ENCODE peak calls at places on chromosomes 3 and 15, in eight cellular contexts. Y is heart right ventricle; W is CD8-positive, alpha-beta T cell; B is keratinocyte; J is activated CD4-positive, alpha-beta memory T cell treated with anti-CD3 and anti-CD28 coated beads, Interleukin-2, amount 10 ng/mL, durations not matched to agents 7 days and 5 days; H is lung; E is GM04503; K is NCI-H460. N is an unnamed sample.

GRCh38 chr15:87576486-87577176 is 679.9 kb downstream of the NTRK3 start:
- DNase-seq in Y (no peak), B (no peak), K (no peak), E (no peak), W (no peak), J (no peak), H (no peak), N (no peak)

GRCh38 chr3:156448300-156448699 is 106.6 kb downstream of the SSR3 start:
- DNase-seq in W (peak), K (no peak), J (peak), B (no peak), H (no peak), E (no peak), Y (no peak), N (peak)

GRCh38 chr3:184805351-184806038 is 6.5 kb upstream of the VPS8 start:
- DNase-seq in Y (no peak), B (no peak), K (no peak), E (no peak), W (no peak), J (no peak), H (no peak), N (no peak)

GRCh38 chr15:59991919-59992318 is 12.2 kb upstream of the FOXB1 start:
- DNase-seq in Y (no peak), W (no peak), J (no peak), E (no peak), K (no peak), B (no peak), H (no peak), N (no peak)

GRCh38 chr3:18951333-18951732 is 197.0 kb upstream of the KCNH8 start:
- DNase-seq in J (no peak), Y (no peak), E (no peak), H (no peak), K (no peak), W (no peak), B (no peak), N (peak)

GRCh38 chr15:34241376-34242350 is 16.8 kb downstream of the EMC4 start:
- DNase-seq in W (no peak), K (peak), Y (no peak), E (no peak), H (no peak), B (no peak), J (peak), N (peak)

GRCh38 chr3:10627884-10628572 is 122.6 kb upstream of the ATP2B2 start:
- DNase-seq in E (no peak), Y (no peak), B (no peak), W (no peak), K (no peak), J (no peak), H (no peak), N (no peak)

GRCh38 chr3:180594631-180595348 is 7.2 kb upstream of the TTC14 start:
- DNase-seq in Y (no peak), W (no peak), J (no peak), K (peak), B (no peak), H (no peak), E (no peak), N (peak)

GRCh38 chr15:60370105-60370803 is 27.5 kb downstream of the ANXA2 start:
- DNase-seq in Y (peak), J (no peak), B (no peak), W (no peak), K (no peak), H (no peak), E (no peak), N (no peak)

GRCh38 chr3:111616417-111617105 is 21.4 kb upstream of the ZBED2 start:
- DNase-seq in Y (no peak), K (no peak), B (no peak), J (peak), W (peak), E (no peak), H (no peak), N (peak)

GRCh38 chr15:90619468-90619867 is 89.7 kb downstream of the CRTC3 start:
- DNase-seq in Y (no peak), J (no peak), H (no peak), K (no peak), W (no peak), E (no peak), B (no peak), N (no peak)

GRCh38 chr3:45814322-45814721 is 18.0 kb upstream of the SLC6A20 start:
- DNase-seq in K (no peak), H (no peak), W (no peak), J (no peak), B (no peak), E (no peak), Y (no peak), N (no peak)

GRCh38 chr15:70492240-70493177 is 270.8 kb downstream of the UACA start:
- DNase-seq in H (peak), E (peak), B (no peak), K (no peak), W (peak), J (peak), Y (peak), N (peak)

GRCh38 chr3:170839518-170840100 is 30.4 kb downstream of the RPL22L1 start:
- DNase-seq in E (no peak), Y (no peak), K (no peak), W (no peak), H (no peak), B (no peak), J (no peak), N (no peak)

GRCh38 chr3:47954562-47954961 is 61.7 kb downstream of the MAP4 start:
- DNase-seq in W (no peak), H (no peak), B (no peak), J (no peak), K (no peak), E (no peak), Y (peak), N (no peak)

GRCh38 chr15:90101130-90101968 is 919 bp downstream of the IDH2 start:
- DNase-seq in J (peak), Y (peak), E (no peak), K (no peak), W (no peak), B (no peak), H (peak), N (peak)

GRCh38 chr3:126307083-126307482 is 50.1 kb downstream of the KLF15 start:
- DNase-seq in H (no peak), K (no peak), W (no peak), J (no peak), E (no peak), Y (no peak), B (no peak), N (no peak)

GRCh38 chr15:67495585-67495984 is 25.3 kb upstream of the C15orf61 start:
- DNase-seq in E (no peak), B (no peak), K (no peak), W (no peak), H (no peak), Y (no peak), J (no peak), N (no peak)

GRCh38 chr15:48965972-48966371 is 2.3 kb upstream of the SHC4 start:
- DNase-seq in Y (no peak), J (peak), W (no peak), H (no peak), K (peak), B (no peak), E (no peak), N (peak)

GRCh38 chr3:56193531-56193930 is 274.7 kb downstream of the ERC2 start:
- DNase-seq in E (no peak), J (no peak), W (no peak), K (no peak), Y (no peak), B (no peak), H (no peak), N (no peak)

GRCh38 chr15:69554321-69554961 is 101.8 kb downstream of the RPLP1 start:
- DNase-seq in K (no peak), H (no peak), E (no peak), Y (no peak), J (no peak), B (no peak), W (no peak), N (no peak)

GRCh38 chr15:84791763-84792162 is 25.4 kb upstream of the ALPK3 start:
- DNase-seq in B (no peak), H (no peak), K (no peak), W (no peak), Y (no peak), J (no peak), E (no peak), N (no peak)

GRCh38 chr3:160135850-160136249 is 89.4 kb upstream of the C3orf80 start:
- DNase-seq in W (no peak), E (no peak), B (no peak), H (no peak), Y (no peak), K (no peak), J (no peak), N (no peak)

GRCh38 chr3:188185717-188186236 is 31.8 kb downstream of the LPP start:
- DNase-seq in K (no peak), B (no peak), Y (no peak), E (no peak), J (no peak), H (peak), W (no peak), N (peak)

GRCh38 chr3:196159952-196160804 is 51.0 kb downstream of the ZDHHC19 start:
- DNase-seq in H (peak), W (no peak), Y (no peak), K (no peak), E (peak), J (peak), B (no peak), N (no peak)

GRCh38 chr3:12181806-12182205 is 23.1 kb upstream of the TIMP4 start:
- DNase-seq in K (no peak), W (no peak), E (no peak), J (no peak), B (no peak), Y (no peak), H (no peak), N (no peak)

GRCh38 chr3:113717818-113718217 is 21.4 kb upstream of the USF3 start:
- DNase-seq in Y (no peak), W (no peak), H (no peak), J (no peak), E (no peak), K (no peak), B (no peak), N (no peak)

GRCh38 chr15:24734391-24734790 is 58.8 kb downstream of the NPAP1 start:
- DNase-seq in Y (no peak), H (no peak), E (no peak), B (no peak), K (no peak), J (no peak), W (no peak), N (no peak)